ENCODE peak calls at places on chromosomes 7 and 10, in six cellular contexts. L, M, G, K, Z and Y are unnamed samples.

GRCh38 chr10:115942106-115942505 is 330.9 kb downstream of the GFRA1 start:
- DNase-seq in K (no peak), L (no peak), G (no peak), M (no peak), Z (no peak), Y (no peak)

GRCh38 chr7:130322615-130323014 is 22.0 kb upstream of the CPA5 start:
- DNase-seq in K (peak; percentile 70), Z (peak; percentile 67), L (no peak), M (no peak), G (no peak), Y (no peak)

GRCh38 chr10:35854661-35855060 is 212.6 kb upstream of the FZD8 start:
- DNase-seq in M (no peak), L (no peak), K (no peak), G (peak; percentile 28), Z (no peak), Y (no peak)

GRCh38 chr10:6409982-6410694 is 169.9 kb downstream of the PRKCQ start:
- DNase-seq in Z (no peak), M (no peak), L (peak; percentile 41), K (no peak), G (peak; percentile 78), Y (peak; percentile 27)

GRCh38 chr10:48589266-48589665 is 15.6 kb downstream of the ARHGAP22 start:
- DNase-seq in Z (no peak), L (no peak), G (peak; percentile 94), M (no peak), K (no peak), Y (no peak)

GRCh38 chr10:53314856-53315255 is 542.3 kb upstream of the MBL2 start:
- DNase-seq in K (peak; percentile 67), M (no peak), Z (peak; percentile 100), G (peak; percentile 89), L (peak; percentile 8), Y (no peak)

GRCh38 chr7:33411000-33411399 is 281.6 kb downstream of the BBS9 start:
- DNase-seq in M (no peak), L (no peak), G (no peak), K (no peak), Z (no peak), Y (no peak)

GRCh38 chr10:49170632-49171325 is 17.4 kb downstream of the TMEM273 start:
- DNase-seq in K (no peak), Z (no peak), M (no peak), G (no peak), L (no peak), Y (no peak)

GRCh38 chr7:2601907-2602735 is 29.7 kb upstream of the TTYH3 start:
- DNase-seq in M (no peak), K (peak; percentile 22), G (no peak), L (no peak), Z (peak; percentile 59), Y (no peak)

GRCh38 chr10:43701295-43701694 is 52.6 kb upstream of the ZNF32 start:
- DNase-seq in L (no peak), K (no peak), G (no peak), M (no peak), Z (no peak), Y (no peak)

GRCh38 chr7:79988642-79989041 is 146.0 kb upstream of the GNAI1 start:
- DNase-seq in M (no peak), G (peak; percentile 65), K (no peak), L (no peak), Z (peak; percentile 76), Y (no peak)

GRCh38 chr7:134515569-134516468 is 11.5 kb upstream of the AKR1B10 start:
- DNase-seq in Z (peak; percentile 99), K (no peak), L (no peak), M (no peak), G (peak; percentile 97), Y (no peak)

GRCh38 chr7:4713183-4713784 is 31.2 kb downstream of the FOXK1 start:
- DNase-seq in L (peak; percentile 58), K (no peak), M (peak; percentile 40), G (peak; percentile 73), Z (no peak), Y (no peak)

GRCh38 chr7:90269163-90269562 is 24.2 kb downstream of the CFAP69 start:
- DNase-seq in K (no peak), L (no peak), Z (peak; percentile 44), M (no peak), G (no peak), Y (no peak)

GRCh38 chr7:30886608-30887011 is 25.0 kb upstream of the AQP1 start:
- DNase-seq in Z (no peak), G (peak; percentile 48), M (no peak), K (no peak), L (no peak), Y (no peak)

GRCh38 chr10:70987396-70988130 is 99.2 kb upstream of the PCBD1 start:
- DNase-seq in K (no peak), G (no peak), M (no peak), L (no peak), Z (no peak), Y (no peak)

GRCh38 chr10:54441286-54441685 is 359.7 kb downstream of the PCDH15 start:
- DNase-seq in L (no peak), G (no peak), K (no peak), M (no peak), Z (no peak), Y (no peak)

GRCh38 chr7:76261935-76262334 is 40.5 kb upstream of the HSPB1 start:
- DNase-seq in L (peak; percentile 46), K (no peak), M (no peak), Z (no peak), G (no peak), Y (no peak)

GRCh38 chr7:5750026-5750425 is 31.4 kb downstream of the RNF216 start:
- DNase-seq in M (no peak), Z (no peak), K (no peak), L (no peak), G (peak; percentile 26), Y (no peak)

GRCh38 chr7:138602456-138602855 is 98.7 kb downstream of the SVOPL start:
- DNase-seq in L (no peak), G (no peak), K (no peak), Z (no peak), M (no peak), Y (no peak)

GRCh38 chr10:21975378-21975990 is 28.0 kb downstream of the DNAJC1 start:
- DNase-seq in M (peak; percentile 78), Z (no peak), L (no peak), K (no peak), G (no peak), Y (no peak)

GRCh38 chr7:121753965-121754364 is 119.0 kb upstream of the PTPRZ1 start:
- DNase-seq in L (no peak), M (no peak), G (no peak), K (peak; percentile 3), Z (no peak), Y (no peak)

GRCh38 chr7:41624818-41625217 is 78.1 kb downstream of the INHBA start:
- DNase-seq in M (no peak), K (peak; percentile 19), G (peak; percentile 60), Z (peak; percentile 45), L (no peak), Y (no peak)

GRCh38 chr10:102704915-102705314 is 9.3 kb downstream of the ARL3 start:
- DNase-seq in G (peak; percentile 38), Z (no peak), L (no peak), K (no peak), M (no peak), Y (no peak)

GRCh38 chr10:85600744-85601081 is 765.9 kb downstream of the GRID1 start:
- DNase-seq in G (no peak), K (no peak), M (no peak), L (no peak), Z (no peak), Y (no peak)

GRCh38 chr7:516606-517456 is 2.8 kb downstream of the PDGFA start:
- DNase-seq in G (peak; percentile 93), M (peak; percentile 74), Z (peak; percentile 60), L (peak; percentile 65), K (peak; percentile 74), Y (no peak)
- TF ChIP-seq EZH2 in G (no peak), M (peak; percentile 62), Z (no peak), L (no peak), K (no peak), Y (no peak)

GRCh38 chr10:33270971-33271370 is 63.5 kb downstream of the NRP1 start:
- DNase-seq in G (no peak), K (no peak), L (no peak), Z (no peak), M (no peak), Y (no peak)
- H3F3A ChIP-seq in G (peaks cover 66% of the 10 kb centered on the region), K (peaks cover 29% of the 10 kb centered on the region), L (no peaks in the 10 kb centered on the region), Z (peaks cover 33% of the 10 kb centered on the region), M (peaks cover 10% of the 10 kb centered on the region), Y (no peaks in the 10 kb centered on the region)

GRCh38 chr7:107043916-107044346 is 574 bp upstream of the PRKAR2B start:
- DNase-seq in K (no peak), M (no peak), L (no peak), G (no peak), Z (no peak), Y (no peak)

GRCh38 chr7:107045980-107046379 is 1.5 kb downstream of the PRKAR2B start:
- DNase-seq in M (no peak), Z (peak; percentile 59), K (no peak), G (peak; percentile 43), L (no peak), Y (no peak)

GRCh38 chr7:107045195-107045960 is 873 bp downstream of the PRKAR2B start:
- DNase-seq in K (no peak), L (peak; percentile 47), Z (no peak), G (peak; percentile 32), M (peak; percentile 52), Y (no peak)

GRCh38 chr7:107046511-107047259 is 2.2 kb downstream of the PRKAR2B start:
- DNase-seq in K (no peak), M (no peak), L (no peak), G (no peak), Z (peak; percentile 15), Y (no peak)

DNA sequence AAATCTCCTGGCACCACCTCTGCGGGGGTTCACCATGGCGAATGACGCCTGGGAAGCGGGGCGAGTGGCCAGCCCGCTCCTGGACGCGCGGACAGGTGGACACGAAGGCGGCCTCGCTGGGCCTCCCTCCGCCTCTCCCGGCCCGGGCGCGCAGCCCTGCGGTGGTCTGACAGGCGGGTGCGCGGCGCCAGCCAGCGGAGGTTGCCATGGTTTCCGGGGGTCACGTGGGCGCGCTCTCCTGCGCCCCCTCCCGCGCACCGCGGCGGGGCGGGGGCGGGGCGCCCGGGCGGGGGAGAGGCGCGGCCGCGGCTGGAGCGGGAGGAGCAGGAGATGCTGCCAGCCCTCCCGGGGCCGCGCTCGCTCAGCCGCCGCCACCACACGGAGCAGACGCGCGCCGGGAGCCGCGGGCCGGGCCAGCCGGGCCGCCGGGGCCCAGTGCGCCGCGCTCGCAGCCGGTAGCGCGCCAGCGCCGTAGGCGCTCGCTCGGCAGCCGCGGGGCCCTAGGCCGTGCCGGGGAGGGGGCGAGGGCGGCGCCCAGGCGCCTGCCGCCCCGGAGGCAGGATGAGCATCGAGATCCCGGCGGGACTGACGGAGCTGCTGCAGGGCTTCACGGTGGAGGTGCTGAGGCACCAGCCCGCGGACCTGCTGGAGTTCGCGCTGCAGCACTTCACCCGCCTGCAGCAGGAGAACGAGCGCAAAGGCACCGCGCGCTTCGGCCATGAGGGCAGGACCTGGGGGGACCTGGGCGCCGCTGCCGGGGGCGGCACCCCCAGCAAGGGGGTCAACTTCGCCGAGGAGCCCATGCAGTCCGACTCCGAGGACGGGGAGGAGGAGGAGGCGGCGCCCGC is at the start of gene PRKAR2B:
- DNase-seq in M (peak; percentile 96), K (peak; percentile 73), Z (peak; percentile 25), G (peak; percentile 71), L (peak; percentile 90), Y (peak; percentile 94)
- TF ChIP-seq EZH2 in M (no peak), K (no peak), Z (no peak), G (no peak), L (no peak), Y (no peak)

DNA sequence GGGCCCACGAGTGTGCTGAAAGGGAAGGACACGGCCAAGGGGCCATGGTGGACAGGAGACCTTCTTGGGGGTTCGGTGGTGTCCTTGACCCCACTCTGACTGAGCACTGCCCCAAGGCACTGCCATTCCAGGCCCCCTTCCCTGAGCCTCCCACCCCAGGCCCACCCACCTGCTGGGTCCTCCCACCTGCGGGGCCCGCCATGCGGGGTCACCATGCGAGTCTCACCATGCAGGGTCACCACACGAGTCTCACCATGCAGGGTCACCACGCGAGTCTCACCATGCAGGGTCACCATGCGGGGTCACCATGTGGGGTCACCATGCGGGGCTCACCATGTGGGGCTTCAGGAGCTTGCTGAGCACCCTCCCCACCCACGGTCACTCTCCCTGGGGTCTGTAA is 76.3 kb downstream of the LHPP start:
- DNase-seq in L (no peak), K (no peak), M (no peak), Z (no peak), G (no peak), Y (no peak)
- H3F3A ChIP-seq in L (peaks cover under 1% of the 10 kb centered on the region), K (no peaks in the 10 kb centered on the region), M (no peaks in the 10 kb centered on the region), Z (no peaks in the 10 kb centered on the region), G (no peaks in the 10 kb centered on the region), Y (no peaks in the 10 kb centered on the region)